ENCODE peak calls at places on chromosomes 11 and 22, in six cellular contexts. C is renal cortical epithelial cell; D is left cardiac atrium; I is frontal cortex; K is CD4-positive, alpha-beta T cell; N is lung microvascular endothelial cell. Z is an unnamed sample.

GRCh38 chr11:119696378-119697157 is 32.4 kb downstream of the NECTIN1 start:
- DNase-seq in K (no peak), C (no peak), I (no peak), N (no peak), D (no peak), Z (no peak)

GRCh38 chr22:31302021-31302420 is 9.7 kb upstream of the PIK3IP1 start:
- DNase-seq in D (no peak), C (no peak), K (no peak), N (no peak), I (no peak), Z (no peak)

GRCh38 chr22:31085493-31085824 is 4.3 kb downstream of the SMTN start:
- DNase-seq in D (peak), C (no peak), I (peak), N (peak), K (no peak), Z (no peak)

GRCh38 chr22:19913337-19913936 is 28.1 kb upstream of the COMT start:
- DNase-seq in N (no peak), K (no peak), I (no peak), D (no peak), C (no peak), Z (no peak)

GRCh38 chr11:115919341-115920086 is 415.3 kb upstream of the CADM1 start:
- DNase-seq in I (no peak), D (no peak), N (no peak), K (no peak), C (peak), Z (no peak)

GRCh38 chr11:33829430-33830141 is 55.3 kb upstream of the FBXO3 start:
- DNase-seq in C (peak), I (peak), K (peak), D (peak), N (peak), Z (peak)

GRCh38 chr11:15309296-15309695 is 194.6 kb downstream of the INSC start:
- DNase-seq in C (peak), K (no peak), N (no peak), I (no peak), D (no peak), Z (no peak)

GRCh38 chr11:57643802-57644201 is 5.9 kb downstream of the YPEL4 start:
- DNase-seq in N (peak), D (no peak), K (no peak), C (no peak), I (no peak), Z (no peak)

GRCh38 chr22:44599084-44599483 is 101.1 kb upstream of the RTL6 start:
- DNase-seq in I (no peak), N (no peak), D (no peak), K (no peak), C (no peak), Z (no peak)

GRCh38 chr11:44945639-44946038 is 5.0 kb downstream of the TP53I11 start:
- DNase-seq in D (peak), K (no peak), C (no peak), N (no peak), I (no peak), Z (no peak)

GRCh38 chr22:50610041-50610451 is 9.5 kb downstream of the MAPK8IP2 start:
- DNase-seq in D (no peak), C (no peak), K (no peak), I (no peak), N (no peak), Z (no peak)

GRCh38 chr11:131568318-131568717 is 197.9 kb downstream of the NTM start:
- DNase-seq in K (no peak), I (no peak), N (no peak), D (no peak), C (no peak), Z (no peak)